ENCODE peak calls at places on chromosome 14, in four cellular contexts. K is G401; B is stimulated activated naive CD8-positive, alpha-beta T cell treated with anti-CD3 and anti-CD28 coated beads, Interleukin-15, Interleukin-2, amounts not matched to agents 100 U/mL and 50 U/mL, for 24 hours; W is stimulated activated CD4-positive, alpha-beta T cell treated with anti-CD3 and anti-CD28 coated beads, Interleukin-15, amount 100 ng/mL, for 24 hours. S is an unnamed sample.

GRCh38 chr14:91315844-91316267 is 71.4 kb upstream of the GPR68 start:
- DNase-seq in K (no peak), W (peak; percentile 89), B (peak; percentile 89), S (no peak)

GRCh38 chr14:53183611-53184010 is 30.5 kb upstream of the DDHD1 start:
- DNase-seq in B (no peak), K (no peak), W (no peak), S (no peak)

GRCh38 chr14:52740751-52741150 is 10.8 kb downstream of the STYX start:
- DNase-seq in W (no peak), B (no peak), K (no peak), S (no peak)

GRCh38 chr14:99524091-99524661 is 43.0 kb downstream of the CCNK start:
- DNase-seq in K (no peak), W (no peak), B (no peak), S (no peak)

GRCh38 chr14:45044638-45045037 is 39.3 kb upstream of the PRPF39 start:
- DNase-seq in K (no peak), B (no peak), W (no peak), S (no peak)

GRCh38 chr14:94129758-94130414 is 482 bp upstream of the IFI27L2 start:
- DNase-seq in B (peak; percentile 38), W (peak; percentile 55), K (peak; percentile 70), S (no peak)

GRCh38 chr14:100651999-100652508 is 64.8 kb upstream of the BEGAIN start:
- DNase-seq in K (no peak), B (no peak), W (no peak), S (no peak)

GRCh38 chr14:61388976-61389576 is 67.7 kb downstream of the PRKCH start:
- DNase-seq in K (no peak), B (peak; percentile 43), W (peak; percentile 44), S (no peak)

GRCh38 chr14:76919431-76919810 is 93.2 kb downstream of the LRRC74A start:
- DNase-seq in W (no peak), K (peak; percentile 64), B (no peak), S (peak; percentile 46)

GRCh38 chr14:23561873-23562821 is 5.4 kb downstream of the AP1G2 start:
- DNase-seq in K (peak; percentile 70), B (no peak), W (no peak), S (no peak)

GRCh38 chr14:91158091-91158790 is 44.4 kb downstream of the DGLUCY start:
- DNase-seq in B (no peak), W (no peak), K (no peak), S (no peak)

GRCh38 chr14:61129168-61129745 is 148.2 kb downstream of the SLC38A6 start:
- DNase-seq in B (no peak), W (no peak), K (no peak), S (no peak)

GRCh38 chr14:70934502-70935134 is 27.4 kb downstream of the PCNX1 start:
- DNase-seq in W (no peak), B (no peak), K (no peak), S (peak; percentile 5)

GRCh38 chr14:68249534-68250517 is 430.2 kb downstream of the RAD51B start:
- DNase-seq in B (no peak), K (no peak), W (no peak), S (no peak)

GRCh38 chr14:41022932-41023331 is 583.7 kb upstream of the LRFN5 start:
- DNase-seq in W (no peak), K (no peak), B (no peak), S (no peak)

GRCh38 chr14:91177073-91177796 is 63.4 kb downstream of the DGLUCY start:
- DNase-seq in W (peak; percentile 69), K (peak; percentile 67), B (peak; percentile 59), S (peak; percentile 42)

GRCh38 chr14:22979748-22980392 is 2.5 kb downstream of the AJUBA start:
- DNase-seq in B (no peak), W (no peak), K (no peak), S (peak; percentile 36)

GRCh38 chr14:100285913-100286400 is 20.3 kb downstream of the SLC25A29 start:
- DNase-seq in B (no peak), K (no peak), W (no peak), S (no peak)

GRCh38 chr14:49853572-49854375 is 1.2 kb upstream of the NEMF start:
- DNase-seq in K (peak; percentile 81), B (peak; percentile 71), W (peak; percentile 74), S (no peak)